ENCODE peak calls at places on chromosomes 7 and 10, in eight cellular contexts. F, Q, G, E, H, M, V and B are unnamed samples.

GRCh38 chr10:105700327-105700726 is 1059.2 kb downstream of the SORCS3 start:
- DNase-seq in F (no peak), Q (no peak), G (no peak), E (no peak), H (no peak), M (no peak), V (no peak), B (no peak)

GRCh38 chr7:136074840-136075239 is 97.7 kb upstream of the MTPN start:
- DNase-seq in F (no peak), Q (no peak), G (peak), E (no peak), H (no peak), M (no peak), V (no peak), B (no peak)

GRCh38 chr10:19791032-19791431 is 25.2 kb upstream of the PLXDC2 start:
- DNase-seq in F (no peak), Q (no peak), G (no peak), E (no peak), H (no peak), M (no peak), V (no peak), B (no peak)

GRCh38 chr10:17255512-17255911 is 27.5 kb downstream of the VIM start:
- DNase-seq in F (no peak), Q (no peak), G (no peak), E (no peak), H (no peak), M (no peak), V (no peak), B (no peak)

GRCh38 chr10:69317175-69318086 is 39.1 kb downstream of the HK1 start:
- DNase-seq in F (no peak), Q (no peak), G (no peak), E (no peak), H (no peak), M (peak), V (no peak), B (peak)

GRCh38 chr7:26305048-26305868 is 13.6 kb downstream of the SNX10 start:
- DNase-seq in F (no peak), Q (no peak), G (no peak), E (no peak), H (peak), M (peak), V (no peak), B (no peak)

GRCh38 chr7:34675749-34676374 is 17.8 kb downstream of the NPSR1 start:
- DNase-seq in F (no peak), Q (no peak), G (no peak), E (peak), H (peak), M (peak), V (no peak), B (peak)

GRCh38 chr7:16098585-16099179 is 322.7 kb downstream of the CRPPA start:
- DNase-seq in F (no peak), Q (no peak), G (no peak), E (peak), H (peak), M (no peak), V (no peak), B (peak)